ENCODE peak calls at places on chromosomes 5 and 9, in five cellular contexts. One of them, this sample, is unnamed.

GRCh38 chr5:81192351-81192750 is 40.8 kb upstream of the CKMT2 start:
- DNase-seq in mucosa of descending colon: no peak
- DNase-seq in tibial artery: no peak
- DNase-seq in kidney glomerular epithelial cell: no peak
- DNase-seq in RWPE1: no peak
- DNase-seq in this sample: no peak

GRCh38 chr5:148998174-148998797 is 64.6 kb downstream of the SH3TC2 start:
- DNase-seq in mucosa of descending colon: no peak
- DNase-seq in tibial artery: no peak
- DNase-seq in kidney glomerular epithelial cell: peak; percentile 80
- DNase-seq in RWPE1: peak; percentile 59
- DNase-seq in this sample: no peak

GRCh38 chr5:140239939-140240700 is 62.8 kb downstream of the PFDN1 start:
- DNase-seq in mucosa of descending colon: peak; percentile 61
- DNase-seq in tibial artery: peak; percentile 78
- DNase-seq in kidney glomerular epithelial cell: peak; percentile 37
- DNase-seq in RWPE1: no peak
- DNase-seq in this sample: peak; percentile 57

GRCh38 chr5:154712518-154713437 is 42.4 kb upstream of the LARP1 start:
- DNase-seq in mucosa of descending colon: peak; percentile 84
- DNase-seq in tibial artery: no peak
- DNase-seq in kidney glomerular epithelial cell: no peak
- DNase-seq in RWPE1: peak; percentile 41
- DNase-seq in this sample: no peak

GRCh38 chr9:89219637-89220036 is 41.0 kb upstream of the SHC3 start:
- DNase-seq in mucosa of descending colon: no peak
- DNase-seq in tibial artery: no peak
- DNase-seq in kidney glomerular epithelial cell: no peak
- DNase-seq in RWPE1: no peak
- DNase-seq in this sample: no peak

GRCh38 chr9:105146677-105147076 is 97.8 kb upstream of the SLC44A1 start:
- DNase-seq in mucosa of descending colon: no peak
- DNase-seq in tibial artery: no peak
- DNase-seq in kidney glomerular epithelial cell: no peak
- DNase-seq in RWPE1: no peak
- DNase-seq in this sample: no peak

GRCh38 chr9:115117999-115118470 is at the start of gene TNC:
- DNase-seq in mucosa of descending colon: peak; percentile 57
- DNase-seq in tibial artery: peak; percentile 87
- DNase-seq in kidney glomerular epithelial cell: peak; percentile 73
- DNase-seq in RWPE1: peak; percentile 80
- DNase-seq in this sample: peak; percentile 23

GRCh38 chr9:81771606-81772005 is 82.3 kb upstream of the TLE1 start:
- DNase-seq in mucosa of descending colon: no peak
- DNase-seq in tibial artery: no peak
- DNase-seq in kidney glomerular epithelial cell: no peak
- DNase-seq in RWPE1: no peak
- DNase-seq in this sample: no peak

GRCh38 chr5:537621-538071 is 13.4 kb upstream of the SLC9A3 start:
- DNase-seq in mucosa of descending colon: peak; percentile 44
- DNase-seq in tibial artery: no peak
- DNase-seq in kidney glomerular epithelial cell: no peak
- DNase-seq in RWPE1: no peak
- DNase-seq in this sample: no peak